ENCODE peak calls at places on chromosomes 12 and 14, in six cellular contexts. F is CD8-positive, alpha-beta T cell; P is right atrium auricular region; H is fibroblast of villous mesenchyme; T is dorsolateral prefrontal cortex; C is GM12865. L is an unnamed sample.

GRCh38 chr14:102544034-102544744 is 34.6 kb upstream of the ANKRD9 start:
- DNase-seq in F (no peak), P (no peak), H (no peak), T (no peak), C (no peak), L (no peak)

GRCh38 chr14:93619176-93619793 is 169.0 kb downstream of the PRIMA1 start:
- DNase-seq in F (no peak), P (no peak), H (peak), T (no peak), C (peak), L (peak)

GRCh38 chr14:69876221-69876847 is 2.9 kb upstream of the SMOC1 start:
- DNase-seq in F (no peak), P (no peak), H (no peak), T (no peak), C (no peak), L (no peak)

GRCh38 chr12:131287938-131288797 is 334.5 kb downstream of the ADGRD1 start:
- DNase-seq in F (no peak), P (no peak), H (no peak), T (peak), C (no peak), L (no peak)

GRCh38 chr12:127761880-127762279 is 505.1 kb upstream of the TMEM132C start:
- DNase-seq in F (no peak), P (no peak), H (no peak), T (peak), C (no peak), L (no peak)

GRCh38 chr14:101733211-101733610 is 28.3 kb upstream of the PPP2R5C start:
- DNase-seq in F (no peak), P (no peak), H (peak), T (no peak), C (no peak), L (peak)

GRCh38 chr12:10182662-10183061 is 3.8 kb downstream of the TMEM52B start:
- DNase-seq in F (no peak), P (no peak), H (peak), T (no peak), C (no peak), L (peak)

GRCh38 chr12:8033153-8034044 is 883 bp downstream of the FOXJ2 start:
- DNase-seq in F (peak), P (no peak), H (peak), T (no peak), C (peak), L (peak)

GRCh38 chr14:91062600-91062999 is 2.2 kb upstream of the RPS6KA5 start:
- DNase-seq in F (no peak), P (no peak), H (no peak), T (no peak), C (peak), L (no peak)

GRCh38 chr14:91063119-91063518 is 2.7 kb upstream of the RPS6KA5 start:
- DNase-seq in F (no peak), P (no peak), H (no peak), T (no peak), C (peak), L (no peak)

GRCh38 chr14:91059576-91060471 is 617 bp downstream of the RPS6KA5 start:
- DNase-seq in F (peak), P (peak), H (no peak), T (peak), C (peak), L (peak)

GRCh38 chr14:91061309-91061887 is 957 bp upstream of the RPS6KA5 start:
- DNase-seq in F (no peak), P (no peak), H (no peak), T (no peak), C (no peak), L (no peak)

GRCh38 chr14:91060472-91061308 is at the start of gene RPS6KA5:
- DNase-seq in F (peak), P (peak), H (peak), T (peak), C (peak), L (peak)
- TF ChIP-seq CTCF in F (no peak), P (no peak), H (no peak), T (no peak), C (no peak), L (no peak)

GRCh38 chr14:64508215-64508776 is 3.7 kb downstream of the ZBTB1 start:
- DNase-seq in F (no peak), P (no peak), H (no peak), T (no peak), C (peak), L (no peak)
- H3K4me3 ChIP-seq in F (no peak), P (no peak), H (no peak), T (no peak), C (peak), L (no peak)

GRCh38 chr12:115785548-115785947 is 491.9 kb downstream of the MED13L start:
- DNase-seq in F (no peak), P (no peak), H (no peak), T (no peak), C (no peak), L (no peak)
- TF ChIP-seq CTCF in F (no peak), P (no peak), H (no peak), T (no peak), C (no peak), L (no peak)

DNA sequence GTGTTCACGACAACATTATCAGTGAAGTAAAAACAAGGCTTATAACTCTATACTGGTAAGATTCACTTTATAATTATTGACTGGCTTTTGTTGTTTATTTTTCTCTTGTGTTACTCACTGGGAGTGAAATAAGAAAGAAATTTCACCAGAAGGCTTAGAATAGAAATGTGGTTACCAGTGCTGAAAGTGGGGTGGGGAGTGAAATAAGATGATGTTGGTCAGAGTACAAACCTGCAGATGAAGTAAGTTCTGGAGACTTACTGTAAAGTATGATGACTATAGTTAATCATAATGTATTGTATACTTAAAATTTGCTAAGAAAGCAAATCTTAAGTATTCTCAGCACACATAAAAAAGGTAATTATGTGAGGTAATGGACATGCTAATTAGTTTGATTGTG is 198.4 kb downstream of the KLHL28 start:
- DNase-seq in F (no peak), P (no peak), H (no peak), T (no peak), C (no peak), L (no peak)
- H3K4me3 ChIP-seq in F (no peak), P (no peak), H (no peak), T (no peak), C (no peak), L (no peak)

DNA sequence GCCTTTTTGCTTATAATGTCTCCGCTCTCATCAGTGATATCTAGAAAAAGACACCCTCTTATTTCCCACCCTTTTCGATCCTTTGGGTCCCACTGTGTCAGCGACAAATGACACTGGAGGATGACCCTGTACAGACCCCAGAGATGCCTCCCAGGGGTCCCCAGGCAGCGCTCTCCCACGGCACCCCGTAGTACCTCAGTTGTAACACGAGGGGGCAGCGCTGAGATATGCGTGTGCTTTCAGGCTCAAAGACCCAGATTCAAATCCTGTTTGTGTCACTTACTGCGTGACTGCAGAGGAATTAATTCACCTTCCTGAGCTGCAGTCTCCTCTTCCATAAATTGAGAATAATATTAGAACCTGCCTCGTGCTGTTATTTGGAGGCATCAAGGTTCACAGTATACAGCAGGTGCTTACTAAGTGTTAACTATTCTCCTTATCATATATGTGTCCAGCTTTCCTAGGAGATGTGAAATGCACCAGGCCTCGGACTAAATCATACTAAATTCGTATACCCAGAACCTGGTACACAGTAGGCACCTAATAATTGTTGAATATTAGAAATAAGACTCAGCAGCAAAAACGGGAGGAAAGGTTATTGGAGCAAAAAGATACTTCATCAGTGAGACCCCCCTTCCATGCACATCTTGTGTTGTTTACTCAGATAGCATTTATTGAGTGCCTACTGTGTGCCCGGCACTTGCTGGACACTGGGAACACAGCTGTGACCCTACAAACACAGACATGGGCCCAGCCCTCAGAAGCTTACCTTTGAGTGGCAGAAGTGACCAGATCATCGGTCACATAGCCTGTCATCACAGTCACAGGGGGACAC is 99.9 kb downstream of the PHETA1 start:
- DNase-seq in F (no peak), P (no peak), H (no peak), T (no peak), C (peak), L (peak)
- TF ChIP-seq CTCF in F (peak), P (peak), H (peak), T (peak), C (peak), L (peak)

GRCh38 chr12:115722181-115722580 is 555.3 kb downstream of the MED13L start:
- DNase-seq in F (no peak), P (no peak), H (no peak), T (no peak), C (no peak), L (no peak)
- H3K4me3 ChIP-seq in F (no peak), P (no peak), H (no peak), T (no peak), C (no peak), L (no peak)

DNA sequence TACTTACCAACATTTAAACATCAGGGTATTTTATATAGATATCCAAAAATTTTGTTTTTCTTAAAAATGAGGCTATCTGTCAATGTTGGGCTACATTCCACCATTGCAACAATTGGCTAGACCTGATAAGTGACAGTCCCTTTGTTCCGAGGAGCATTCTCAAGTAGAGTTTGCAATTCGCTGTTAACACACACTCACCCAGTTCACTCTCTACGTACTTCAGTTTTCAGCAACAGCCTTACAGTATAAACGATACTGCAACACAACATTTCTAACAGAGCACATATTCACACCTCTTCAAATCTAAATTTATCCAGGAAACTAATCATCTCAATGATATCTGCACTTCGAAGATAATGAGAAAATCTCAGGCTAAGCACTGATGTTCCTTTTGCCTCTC is 393.5 kb downstream of the NAV3 start:
- DNase-seq in F (no peak), P (no peak), H (no peak), T (no peak), C (no peak), L (no peak)
- TF ChIP-seq CTCF in F (no peak), P (no peak), H (no peak), T (no peak), C (no peak), L (no peak)